ENCODE peak calls at places on chromosomes 11 and 22, in seven cellular contexts. F is iPS DF 19.7; M is T-cell; J is OCI-M1; O is ACHN; E is NCI-H1417; A is stimulated activated CD8-positive, alpha-beta memory T cell treated with anti-CD3 and anti-CD28 coated beads, Interleukin-7, amount 100 ng/mL, for 4 hours. T is an unnamed sample.

GRCh38 chr11:71996946-71997345 is 1.8 kb upstream of the IL18BP start:
- DNase-seq in M (no peak), E (no peak), O (no peak), J (peak; percentile 64), A (no peak), F (no peak), T (no peak)

GRCh38 chr11:127619946-127620345 is 619.4 kb upstream of the KIRREL3 start:
- DNase-seq in F (no peak), J (no peak), E (no peak), M (no peak), A (no peak), O (no peak), T (no peak)

GRCh38 chr11:1870721-1871466 is 18.0 kb downstream of the LSP1 start:
- DNase-seq in O (no peak), M (peak; percentile 50), J (no peak), A (no peak), E (no peak), F (no peak), T (no peak)

GRCh38 chr22:49827307-49827852 is 293 bp downstream of the BRD1 start:
- DNase-seq in O (peak; percentile 12), M (no peak), A (no peak), E (no peak), J (peak; percentile 38), F (no peak), T (no peak)

GRCh38 chr11:80255021-80255420 is 814.2 kb upstream of the TENM4 start:
- DNase-seq in J (no peak), E (peak; percentile 13), M (no peak), O (no peak), A (no peak), F (no peak), T (no peak)

GRCh38 chr11:76694664-76695063 is 24.1 kb upstream of the LRRC32 start:
- DNase-seq in E (no peak), A (no peak), O (no peak), M (no peak), J (no peak), F (no peak), T (no peak)

GRCh38 chr11:88522624-88523361 is 185.3 kb upstream of the CTSC start:
- DNase-seq in A (no peak), O (no peak), M (no peak), F (no peak), E (no peak), J (no peak), T (no peak)

GRCh38 chr11:23079382-23079813 is 219.1 kb upstream of the CCDC179 start:
- DNase-seq in O (no peak), E (no peak), F (no peak), J (no peak), M (no peak), A (no peak), T (peak; percentile 12)

GRCh38 chr22:35913925-35914324 is 114.7 kb downstream of the RBFOX2 start:
- DNase-seq in E (no peak), M (no peak), A (no peak), J (no peak), O (no peak), F (no peak), T (no peak)

GRCh38 chr11:75548571-75549272 is 13.3 kb upstream of the SERPINH1 start:
- DNase-seq in M (no peak), F (no peak), O (no peak), E (no peak), A (no peak), J (no peak), T (no peak)

T was measured in retinal pigment epithelial cell.